ENCODE peak calls at places on chromosomes 1 and 21, in five cellular contexts. T is activated T-cell treated with anti-CD3 and anti-CD28 coated beads for 1 hour; X is SHP77; B is stimulated activated CD4-positive, alpha-beta T cell treated with anti-CD3 and anti-CD28 coated beads, Interleukin-4, amount 100 ng/mL, for 24 hours; M is HEK293T. A is an unnamed sample.

GRCh38 chr1:44700573-44700972 is 26.1 kb downstream of the ARMH1 start:
- DNase-seq in M (no peak), B (no peak), X (no peak), T (no peak), A (no peak)

GRCh38 chr1:50271968-50272578 is 151.2 kb downstream of the DMRTA2 start:
- DNase-seq in T (no peak), B (no peak), X (peak), M (peak), A (peak)

GRCh38 chr1:119815361-119815760 is 4.1 kb upstream of the REG4 start:
- DNase-seq in B (no peak), T (no peak), M (no peak), X (no peak), A (peak)

GRCh38 chr1:32494196-32494595 is 29.3 kb downstream of the ZBTB8B start:
- DNase-seq in T (no peak), B (no peak), X (no peak), M (no peak), A (peak)

GRCh38 chr1:233237623-233238022 is 57.9 kb downstream of the PCNX2 start:
- DNase-seq in X (no peak), B (no peak), T (no peak), M (no peak), A (no peak)

GRCh38 chr1:115478933-115479551 is 141.0 kb upstream of the NGF start:
- DNase-seq in X (peak), T (no peak), M (no peak), B (no peak), A (no peak)

GRCh38 chr1:235351441-235351840 is 15.8 kb upstream of the TBCE start:
- DNase-seq in B (no peak), M (no peak), T (no peak), X (no peak), A (no peak)

GRCh38 chr1:161054805-161055204 is 9.0 kb upstream of the USF1 start:
- DNase-seq in X (no peak), B (no peak), M (no peak), T (no peak), A (no peak)

GRCh38 chr1:81760487-81761097 is 40.1 kb upstream of the ADGRL2 start:
- DNase-seq in T (no peak), M (no peak), X (no peak), B (no peak), A (peak)

GRCh38 chr1:183023601-183024351 is 556 bp downstream of the LAMC1 start:
- DNase-seq in X (peak), M (peak), B (peak), T (no peak), A (peak)

GRCh38 chr1:169326644-169327316 is 40.8 kb downstream of the NME7 start:
- DNase-seq in M (no peak), X (no peak), T (no peak), B (no peak), A (no peak)

GRCh38 chr1:187714501-187714900 is 885.8 kb downstream of the PLA2G4A start:
- DNase-seq in M (no peak), X (no peak), B (no peak), T (no peak), A (no peak)

GRCh38 chr1:240506176-240506575 is 105.8 kb downstream of the GREM2 start:
- DNase-seq in X (no peak), M (no peak), T (no peak), B (no peak), A (no peak)

GRCh38 chr21:44599264-44600029 is 950 bp upstream of the KRTAP10-7 start:
- DNase-seq in B (no peak), T (no peak), M (no peak), X (no peak), A (no peak)

GRCh38 chr1:9849691-9850441 is 26.1 kb upstream of the CLSTN1 start:
- DNase-seq in B (no peak), M (peak), X (no peak), T (no peak), A (no peak)

GRCh38 chr1:32539584-32540571 is 651 bp downstream of the ZBTB8A start:
- DNase-seq in B (no peak), X (peak), M (peak), T (no peak), A (peak)

GRCh38 chr1:108129999-108130398 is 70.1 kb downstream of the SLC25A24 start:
- DNase-seq in M (no peak), X (no peak), T (no peak), B (no peak), A (no peak)

GRCh38 chr1:150696151-150696550 is 803 bp downstream of the GOLPH3L start:
- DNase-seq in T (no peak), B (no peak), X (no peak), M (no peak), A (no peak)

A was measured in SJCRH30.